ENCODE peak calls at places on chromosomes 7 and 10, in five cellular contexts. V is transverse colon; G is GM06990; J is progenitor cell of endocrine pancreas; K is CD8-positive, alpha-beta T cell. W is an unnamed sample.

GRCh38 chr7:131480384-131481315 is 75.8 kb downstream of the PODXL start:
- DNase-seq in G (no peak), J (no peak), V (no peak), K (no peak), W (no peak)

GRCh38 chr7:1055084-1055450 is 10.7 kb downstream of the GPR146 start:
- DNase-seq in V (peak), J (no peak), G (no peak), K (peak), W (no peak)

GRCh38 chr10:107914450-107915276 is 750.2 kb upstream of the SORCS1 start:
- DNase-seq in J (peak), G (peak), K (no peak), V (peak), W (no peak)

GRCh38 chr10:32321016-32321631 is 25.8 kb downstream of the EPC1 start:
- DNase-seq in V (no peak), J (no peak), G (no peak), K (no peak), W (no peak)

GRCh38 chr10:131900350-131901152 is at the start of gene PPP2R2D:
- DNase-seq in V (peak), G (peak), K (peak), J (peak), W (peak)

GRCh38 chr10:127926455-127926854 is 19.6 kb downstream of the PTPRE start:
- DNase-seq in G (no peak), K (no peak), V (no peak), J (no peak), W (no peak)

GRCh38 chr10:119003572-119004289 is 25.8 kb upstream of the NANOS1 start:
- DNase-seq in V (no peak), J (no peak), K (no peak), G (no peak), W (no peak)

GRCh38 chr10:24826022-24826421 is 102.3 kb upstream of the ARHGAP21 start:
- DNase-seq in J (no peak), K (no peak), G (peak), V (no peak), W (no peak)

GRCh38 chr10:116470768-116471415 is 43.2 kb downstream of the PNLIPRP3 start:
- DNase-seq in J (no peak), K (no peak), V (peak), G (no peak), W (no peak)
- TF ChIP-seq CTCF in J (peak), K (no peak), V (peak), G (peak), W (peak)

DNA sequence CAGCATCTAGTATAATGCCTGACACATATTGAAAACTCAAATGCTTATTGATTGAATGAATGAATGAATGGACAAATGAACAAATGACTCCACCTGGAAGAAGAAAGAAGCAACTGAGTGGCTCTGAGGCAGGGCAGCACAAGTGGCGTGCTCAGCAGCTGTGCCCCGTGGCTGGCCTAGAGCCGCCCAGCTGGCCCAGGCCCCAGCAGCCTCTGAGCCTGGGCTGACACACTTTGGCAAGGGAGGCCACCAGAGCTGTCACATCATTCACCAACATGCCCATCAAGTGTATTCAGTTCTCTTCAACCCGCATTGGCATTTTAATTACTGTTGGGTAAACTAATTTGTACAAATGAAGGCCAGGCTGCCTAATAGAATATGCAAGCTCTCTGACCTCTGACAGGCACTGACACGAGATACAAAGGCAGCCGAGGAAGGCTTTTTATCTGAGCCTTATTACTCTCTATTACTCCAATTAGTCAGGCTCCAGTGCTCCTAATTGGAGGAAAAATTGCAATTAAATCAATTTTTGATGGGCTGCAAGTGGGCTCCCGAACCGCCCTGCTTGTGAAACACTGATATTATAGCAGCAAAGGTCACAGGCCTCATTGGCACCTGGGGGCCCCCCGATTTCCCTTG is 41.8 kb downstream of the DPCD start:
- DNase-seq in G (no peak), K (no peak), J (no peak), V (no peak), W (no peak)
- TF ChIP-seq CTCF in G (no peak), K (no peak), J (no peak), V (no peak), W (no peak)

DNA sequence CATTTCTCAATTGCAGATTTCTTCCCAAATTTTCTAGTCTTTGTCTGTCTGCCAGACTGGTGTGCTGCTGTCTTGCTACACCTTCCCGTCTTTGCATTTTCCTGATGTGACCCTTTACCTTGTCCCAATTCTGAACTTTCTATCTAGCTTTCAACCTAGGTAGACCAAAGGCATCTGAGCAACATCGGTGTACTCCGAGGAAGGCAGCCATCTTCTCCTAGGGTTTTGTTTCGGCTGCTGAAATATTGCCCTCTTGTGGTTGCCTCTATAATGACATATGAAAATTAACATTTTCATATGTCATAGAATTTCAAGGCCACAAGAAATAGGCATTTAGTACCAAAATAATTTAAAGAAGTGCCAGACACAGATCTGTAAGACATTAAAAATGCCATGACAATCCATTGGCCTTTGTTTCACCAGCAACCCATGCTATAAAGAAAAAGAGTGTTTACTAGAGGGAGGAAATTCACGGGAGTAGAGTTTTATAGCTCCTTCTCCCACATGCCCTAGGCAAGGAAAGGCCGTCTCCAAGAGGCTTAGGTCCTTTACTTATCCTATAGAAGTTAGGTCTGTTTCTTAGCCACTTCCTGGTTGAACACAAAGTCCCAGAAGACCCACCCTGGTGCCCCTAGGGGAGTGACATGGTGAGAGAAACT is 23.4 kb downstream of the OR9A2 start:
- DNase-seq in G (peak), K (peak), V (no peak), J (no peak), W (no peak)
- TF ChIP-seq CTCF in G (peak), K (peak), V (peak), J (peak), W (peak)

GRCh38 chr7:28615091-28615490 is 202.8 kb downstream of the CREB5 start:
- DNase-seq in G (no peak), V (no peak), K (no peak), J (no peak), W (no peak)
- TF ChIP-seq CTCF in G (peak), V (no peak), K (no peak), J (peak), W (peak)

GRCh38 chr7:85014936-85015335 is 171.9 kb downstream of the SEMA3D start:
- DNase-seq in V (no peak), J (no peak), K (no peak), G (no peak), W (no peak)
- TF ChIP-seq CTCF in V (no peak), J (no peak), K (no peak), G (no peak), W (peak)

GRCh38 chr7:45912972-45913371 is 8.1 kb downstream of the IGFBP3 start:
- DNase-seq in V (no peak), J (no peak), G (no peak), K (no peak), W (no peak)

GRCh38 chr7:45915606-45916005 is 5.5 kb downstream of the IGFBP3 start:
- DNase-seq in K (no peak), G (no peak), J (no peak), V (no peak), W (no peak)

GRCh38 chr7:45909576-45909975 is 11.5 kb downstream of the IGFBP3 start:
- DNase-seq in V (no peak), J (no peak), K (no peak), G (no peak), W (no peak)

GRCh38 chr7:45910855-45911254 is 10.2 kb downstream of the IGFBP3 start:
- DNase-seq in G (no peak), K (no peak), J (no peak), V (no peak), W (no peak)

DNA sequence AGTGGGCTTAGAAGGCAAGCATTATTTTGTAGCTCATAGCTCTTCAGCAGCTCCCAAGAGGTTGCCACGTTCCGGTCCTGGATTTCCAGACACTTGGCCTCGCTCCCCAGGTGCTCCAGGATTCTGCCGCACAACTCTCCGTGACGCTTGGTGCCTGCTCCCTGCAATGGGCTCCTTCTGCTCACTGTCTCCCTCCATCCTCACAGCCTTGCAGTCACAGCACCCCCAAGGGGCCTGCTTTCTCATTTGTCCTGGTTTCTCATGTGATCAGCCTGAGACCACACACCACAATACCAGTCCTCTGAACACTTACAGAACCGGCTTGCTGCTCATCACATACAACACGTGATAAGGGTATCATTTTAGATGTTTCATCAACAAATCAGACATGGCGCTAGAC is 9.8 kb downstream of the IGFBP3 start:
- DNase-seq in G (no peak), K (no peak), J (no peak), V (no peak), W (no peak)
- TF ChIP-seq CTCF in G (no peak), K (no peak), J (no peak), V (no peak), W (no peak)